ENCODE peak calls at places on chromosomes 6 and 20, in four cellular contexts. P is stimulated activated CD4-positive, alpha-beta T cell treated with anti-CD3 and anti-CD28 coated beads, Interleukin-1b, Interleukin-23, amount 100 ng/mL, for 4 hours; Q is tibial artery; A is HS-5. I is an unnamed sample.

GRCh38 chr20:10558635-10559187 is 115.1 kb downstream of the JAG1 start:
- DNase-seq in P (no peak), Q (no peak), A (peak; percentile 42), I (no peak)

GRCh38 chr6:43954311-43955131 is 172.7 kb downstream of the MRPL14 start:
- DNase-seq in P (no peak), Q (no peak), A (no peak), I (no peak)

GRCh38 chr6:27650620-27651370 is 177.9 kb upstream of the ZNF184 start:
- DNase-seq in P (peak; percentile 25), Q (no peak), A (no peak), I (no peak)

GRCh38 chr20:35307666-35308653 is 15.7 kb upstream of the FAM83C start:
- DNase-seq in P (no peak), Q (peak; percentile 56), A (peak; percentile 88), I (no peak)

GRCh38 chr6:1381397-1382330 is 7.7 kb upstream of the FOXF2 start:
- DNase-seq in P (peak; percentile 64), Q (no peak), A (no peak), I (no peak)

GRCh38 chr6:128491041-128491642 is 29.3 kb downstream of the PTPRK start:
- DNase-seq in P (no peak), Q (no peak), A (no peak), I (no peak)

GRCh38 chr6:116144590-116144989 is 18.7 kb upstream of the COL10A1 start:
- DNase-seq in P (no peak), Q (no peak), A (peak; percentile 60), I (no peak)

GRCh38 chr20:1367479-1367878 is 25.4 kb downstream of the FKBP1A start:
- DNase-seq in P (no peak), Q (no peak), A (no peak), I (no peak)

GRCh38 chr6:125157280-125157679 is 3.7 kb downstream of the TPD52L1 start:
- DNase-seq in P (no peak), Q (no peak), A (no peak), I (no peak)

GRCh38 chr20:14538433-14538832 is 201.0 kb upstream of the FLRT3 start:
- DNase-seq in P (no peak), Q (no peak), A (no peak), I (no peak)

GRCh38 chr20:58634818-58635665 is 16.0 kb upstream of the STX16 start:
- DNase-seq in P (peak; percentile 22), Q (no peak), A (no peak), I (no peak)

GRCh38 chr6:137867685-137868509 is 838 bp downstream of the TNFAIP3 start:
- DNase-seq in P (no peak), Q (no peak), A (no peak), I (no peak)

GRCh38 chr6:30555428-30556005 is 772 bp downstream of the GNL1 start:
- DNase-seq in P (no peak), Q (peak; percentile 46), A (peak; percentile 13), I (no peak)

GRCh38 chr20:25271486-25272222 is 23.8 kb downstream of the PYGB start:
- DNase-seq in P (no peak), Q (peak; percentile 10), A (no peak), I (no peak)

I was measured in NK-92 treated with Interleukin-12 subunit alpha and Interleukin-12 subunit beta, amount 100 ng/mL, for 24 hours.